ENCODE peak calls at places on chromosomes 4 and X, in ten cellular contexts. Z is left lung; V is AG04449; S is NCI-H748 treated with DMSO at 0.1 percent for 48 hours; T is trophoblast cell; W is activated CD4-positive, alpha-beta T cell treated with anti-CD3 and anti-CD28 coated beads, Interleukin-2, amount 10 ng/mL, durations not matched to agents 7 days and 5 days; K is AG08395; H is nucleus accumbens; G is mucosa of gallbladder; J is NCI-H1436. L is an unnamed sample.

GRCh38 chrX:47581731-47582647 is at the start of gene TIMP1:
- DNase-seq in W (peak; percentile 82), V (peak; percentile 52), T (peak; percentile 81), G (peak; percentile 86), Z (peak; percentile 95), K (peak; percentile 89), S (no peak), J (no peak), H (peak; percentile 19), L (peak; percentile 56)

GRCh38 chrX:98068210-98068609 is 1184.5 kb downstream of the RPA4 start:
- DNase-seq in S (peak; percentile 4), Z (no peak), K (no peak), W (no peak), H (no peak), G (no peak), V (no peak), J (no peak), T (no peak), L (no peak)

GRCh38 chr4:145066063-145066501 is 31.9 kb downstream of the ANAPC10 start:
- DNase-seq in J (no peak), H (no peak), V (no peak), W (no peak), G (no peak), K (no peak), Z (no peak), S (no peak), T (no peak), L (no peak)

GRCh38 chrX:37302569-37302968 is 46.6 kb upstream of the PRRG1 start:
- DNase-seq in J (no peak), S (no peak), H (peak; percentile 36), T (no peak), W (no peak), G (no peak), Z (no peak), V (no peak), K (peak; percentile 4), L (no peak)

GRCh38 chrX:104156630-104157529 is at the start of gene SLC25A53:
- DNase-seq in V (no peak), W (peak; percentile 79), T (peak; percentile 59), S (peak; percentile 95), J (peak; percentile 89), H (peak; percentile 79), Z (peak; percentile 86), K (peak; percentile 66), G (peak; percentile 73), L (peak; percentile 27)

GRCh38 chr4:86595426-86595805 is 1.3 kb downstream of the PTPN13 start:
- DNase-seq in V (no peak), S (peak; percentile 42), G (no peak), K (peak; percentile 10), Z (no peak), H (no peak), J (no peak), W (no peak), T (no peak), L (no peak)

GRCh38 chrX:38142598-38142997 is 78.1 kb downstream of the SRPX start:
- DNase-seq in H (no peak), W (no peak), V (peak; percentile 16), J (no peak), S (no peak), T (no peak), G (no peak), Z (no peak), K (peak; percentile 22), L (no peak)

GRCh38 chr4:45971108-45971507 is 152.7 kb downstream of the GABRG1 start:
- DNase-seq in Z (no peak), K (no peak), J (no peak), G (no peak), W (no peak), H (no peak), S (no peak), T (no peak), V (no peak), L (peak; percentile 5)

GRCh38 chr4:185283723-185284122 is 74.3 kb downstream of the SNX25 start:
- DNase-seq in K (no peak), H (no peak), W (no peak), G (no peak), Z (no peak), V (no peak), S (no peak), T (no peak), J (no peak), L (no peak)

GRCh38 chrX:74179071-74179470 is 124.9 kb upstream of the ZCCHC13 start:
- DNase-seq in T (no peak), V (peak; percentile 19), J (no peak), W (no peak), H (no peak), Z (no peak), G (no peak), K (no peak), S (no peak), L (no peak)

GRCh38 chrX:154398668-154399526 is 720 bp downstream of the RPL10 start:
- DNase-seq in H (peak; percentile 67), W (peak; percentile 89), S (peak; percentile 66), G (peak; percentile 88), J (peak; percentile 81), Z (peak; percentile 92), K (peak; percentile 32), T (peak; percentile 70), V (no peak), L (peak; percentile 63)

GRCh38 chrX:129931411-129932136 is 25.6 kb downstream of the UTP14A start:
- DNase-seq in V (peak; percentile 40), W (peak; percentile 71), K (peak; percentile 93), J (peak; percentile 60), Z (peak; percentile 94), S (peak; percentile 73), H (peak; percentile 89), G (peak; percentile 90), T (peak; percentile 68), L (peak; percentile 20)

GRCh38 chr4:1991087-1991486 is 17.7 kb downstream of the NELFA start:
- DNase-seq in K (no peak), T (no peak), G (no peak), V (no peak), S (no peak), W (no peak), Z (peak; percentile 39), J (no peak), H (no peak), L (no peak)

GRCh38 chr4:159018062-159018629 is 84.7 kb upstream of the RAPGEF2 start:
- DNase-seq in G (no peak), H (no peak), S (no peak), V (no peak), K (no peak), J (no peak), T (no peak), Z (no peak), W (no peak), L (no peak)

GRCh38 chr4:89069481-89069880 is 12.5 kb upstream of the FAM13A start:
- DNase-seq in V (no peak), T (no peak), G (no peak), S (no peak), Z (no peak), H (no peak), W (no peak), J (no peak), K (no peak), L (no peak)

GRCh38 chr4:53688186-53688790 is 97.0 kb upstream of the LNX1 start:
- DNase-seq in Z (no peak), G (no peak), V (peak; percentile 99), K (peak; percentile 97), J (no peak), W (no peak), H (no peak), S (no peak), T (peak; percentile 75), L (no peak)

GRCh38 chr4:2728221-2728620 is 27.9 kb downstream of the TNIP2 start:
- DNase-seq in S (no peak), J (no peak), H (no peak), G (no peak), W (no peak), T (no peak), Z (no peak), V (no peak), K (no peak), L (no peak)

L was measured in SW 1271.